ENCODE peak calls at places on chromosomes 3 and 15, in four cellular contexts. Z is PC-9, K is small intestine, T is aorta. H is an unnamed sample.

GRCh38 chr3:24155291-24155690 is 210.2 kb downstream of the NR1D2 start:
- DNase-seq in Z (no peak), K (no peak), T (no peak), H (no peak)

GRCh38 chr3:104245981-104246380 is 1120.7 kb upstream of the ALCAM start:
- DNase-seq in Z (no peak), K (no peak), T (no peak), H (no peak)

GRCh38 chr15:68379759-68380290 is 52.1 kb downstream of the ITGA11 start:
- DNase-seq in Z (no peak), K (no peak), T (no peak), H (no peak)

GRCh38 chr3:194840661-194841514 is 155.2 kb downstream of the FAM43A start:
- DNase-seq in Z (peak; percentile 81), K (peak; percentile 54), T (no peak), H (no peak)

GRCh38 chr3:140508545-140508944 is 169.3 kb upstream of the TRIM42 start:
- DNase-seq in Z (no peak), K (no peak), T (no peak), H (no peak)

GRCh38 chr15:74955796-74956647 is 550 bp downstream of the RPP25 start:
- DNase-seq in Z (peak; percentile 61), K (peak; percentile 81), T (peak; percentile 88), H (peak; percentile 65)

GRCh38 chr3:53689681-53690080 is 156.5 kb downstream of the CHDH start:
- DNase-seq in Z (no peak), K (no peak), T (no peak), H (no peak)

GRCh38 chr3:32996046-32996754 is 44.8 kb downstream of the CCR4 start:
- DNase-seq in Z (no peak), K (no peak), T (no peak), H (no peak)

GRCh38 chr3:47612178-47612577 is 33.5 kb upstream of the CSPG5 start:
- DNase-seq in Z (peak; percentile 54), K (no peak), T (no peak), H (no peak)

GRCh38 chr3:46109635-46110005 is 82.3 kb upstream of the XCR1 start:
- DNase-seq in Z (no peak), K (no peak), T (no peak), H (no peak)

GRCh38 chr3:22729212-22729611 is 473.9 kb upstream of the UBE2E2 start:
- DNase-seq in Z (no peak), K (no peak), T (no peak), H (no peak)

GRCh38 chr3:33131328-33132018 is 17.7 kb downstream of the CRTAP start:
- DNase-seq in Z (peak; percentile 48), K (peak; percentile 63), T (no peak), H (no peak)

GRCh38 chr3:148006508-148006907 is 597.3 kb downstream of the ZIC1 start:
- DNase-seq in Z (no peak), K (no peak), T (no peak), H (no peak)

DNA sequence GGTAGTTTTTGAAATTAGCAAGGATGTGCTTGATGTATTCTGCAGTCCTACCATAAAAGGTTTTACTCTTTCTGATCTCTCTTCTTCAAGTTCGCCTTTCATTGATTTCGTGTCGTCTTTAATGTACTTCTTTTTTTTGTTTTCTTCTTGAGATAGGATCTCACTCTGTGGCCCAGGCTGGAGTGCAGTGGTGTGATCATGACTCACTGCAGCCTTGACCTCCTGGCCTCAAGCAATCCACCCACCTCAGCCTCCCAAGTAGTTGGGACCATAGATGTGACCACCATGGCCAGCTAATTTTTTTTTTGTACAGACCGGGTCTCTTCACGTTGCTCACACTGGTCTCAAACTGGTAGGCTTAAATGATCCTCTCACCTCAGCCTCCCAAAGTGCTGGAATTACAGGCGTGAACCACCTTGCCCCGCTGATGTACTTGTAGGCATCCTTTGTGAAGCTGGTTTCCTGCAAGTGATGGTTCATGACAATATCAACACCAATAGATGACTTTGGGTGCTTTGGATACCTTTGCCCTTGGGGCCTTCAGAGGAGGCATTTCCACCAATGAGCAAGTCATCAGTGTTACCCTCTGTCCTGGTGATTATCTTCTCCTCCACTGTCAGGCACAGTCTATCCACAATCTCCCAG is 28.9 kb upstream of the RNF7 start:
- DNase-seq in Z (no peak), K (no peak), T (no peak), H (no peak)
- H3K27me3 ChIP-seq in Z (no peaks in the 10 kb centered on the region), K (no peaks in the 10 kb centered on the region), T (no peaks in the 10 kb centered on the region), H (no peaks in the 10 kb centered on the region)

DNA sequence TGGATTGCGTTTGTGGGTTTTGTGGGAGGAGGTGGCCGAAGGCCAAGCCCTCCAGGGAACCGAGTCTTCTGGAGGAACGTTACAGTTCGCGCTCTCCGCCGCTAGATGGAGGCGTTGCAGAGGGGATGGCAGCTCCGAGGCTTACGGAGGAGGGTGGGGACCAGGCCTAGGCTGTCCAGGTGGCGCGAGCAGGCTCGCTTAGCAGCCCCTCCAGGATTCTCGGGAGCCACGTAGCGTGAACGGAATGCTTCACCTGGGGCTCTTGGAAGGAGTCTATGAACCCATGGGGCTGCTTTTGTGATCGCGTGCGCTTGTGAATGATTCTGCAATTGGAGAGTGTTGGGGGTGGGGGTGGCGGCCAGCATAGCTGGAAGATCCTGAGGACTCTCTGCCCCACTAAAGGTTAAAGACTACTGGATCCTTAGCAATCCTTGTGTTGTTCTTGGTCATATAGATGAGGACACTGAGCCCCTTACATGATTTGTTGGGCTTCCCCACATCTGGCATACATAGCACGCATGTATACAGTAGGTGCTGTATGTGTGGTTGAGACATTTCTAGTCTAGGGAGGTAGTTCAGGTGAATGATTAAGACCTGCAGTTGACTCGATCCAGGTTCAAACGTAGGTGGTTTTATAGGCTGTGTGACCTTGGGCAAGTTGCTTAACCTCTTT is 25.7 kb downstream of the FAM3D start:
- DNase-seq in Z (peak; percentile 69), K (peak; percentile 71), T (peak; percentile 75), H (peak; percentile 64)
- H3K27me3 ChIP-seq in Z (no peaks in the 10 kb centered on the region), K (no peaks in the 10 kb centered on the region), T (no peaks in the 10 kb centered on the region), H (peaks cover 6% of the 10 kb centered on the region)

GRCh38 chr15:29681486-29681845 is 140.8 kb downstream of the TJP1 start:
- DNase-seq in Z (no peak), K (no peak), T (no peak), H (no peak)
- H3K27me3 ChIP-seq in Z (no peaks in the 10 kb centered on the region), K (no peaks in the 10 kb centered on the region), T (no peaks in the 10 kb centered on the region), H (no peaks in the 10 kb centered on the region)

DNA sequence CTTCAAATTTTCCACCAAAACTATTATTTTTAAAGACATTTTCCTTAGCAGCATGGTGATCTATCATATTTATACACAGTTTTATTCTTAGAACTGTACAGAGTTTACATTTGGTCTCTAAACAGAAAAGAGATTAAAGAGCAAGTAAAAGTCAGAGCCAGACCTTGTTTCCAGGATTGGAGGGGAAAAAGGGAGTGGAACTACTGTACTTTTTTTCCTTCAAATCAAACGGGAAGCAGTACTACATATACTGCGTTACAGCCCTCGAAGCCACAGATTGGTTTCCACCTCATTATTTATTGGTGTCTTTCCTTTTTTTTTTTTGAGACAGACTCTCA is 6.6 kb downstream of the TJP1 start:
- DNase-seq in Z (no peak), K (no peak), T (no peak), H (no peak)
- H3K27me3 ChIP-seq in Z (no peaks in the 10 kb centered on the region), K (no peaks in the 10 kb centered on the region), T (no peaks in the 10 kb centered on the region), H (peaks cover 43% of the 10 kb centered on the region)

DNA sequence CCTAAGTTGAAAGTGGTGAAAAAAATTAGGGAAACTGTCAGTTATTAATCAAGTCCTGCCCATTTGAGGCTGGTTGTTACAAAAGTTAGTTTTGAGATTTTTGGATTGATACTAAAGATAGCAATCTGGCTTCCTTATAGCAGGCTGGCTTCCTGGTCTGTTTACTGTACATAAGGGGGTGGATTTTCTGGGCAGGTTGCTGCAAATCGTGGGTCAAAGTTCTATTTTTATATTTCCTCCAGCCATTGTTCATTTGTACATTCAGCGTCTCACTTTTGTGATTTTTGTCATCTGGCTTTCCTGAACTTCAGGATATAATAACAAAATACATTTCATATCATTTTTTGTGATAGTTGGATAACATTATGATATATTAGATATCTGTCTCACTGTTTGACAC is 49.5 kb downstream of the CLDN1 start:
- DNase-seq in Z (no peak), K (no peak), T (no peak), H (no peak)
- H3K27me3 ChIP-seq in Z (no peaks in the 10 kb centered on the region), K (no peaks in the 10 kb centered on the region), T (no peaks in the 10 kb centered on the region), H (no peaks in the 10 kb centered on the region)

DNA sequence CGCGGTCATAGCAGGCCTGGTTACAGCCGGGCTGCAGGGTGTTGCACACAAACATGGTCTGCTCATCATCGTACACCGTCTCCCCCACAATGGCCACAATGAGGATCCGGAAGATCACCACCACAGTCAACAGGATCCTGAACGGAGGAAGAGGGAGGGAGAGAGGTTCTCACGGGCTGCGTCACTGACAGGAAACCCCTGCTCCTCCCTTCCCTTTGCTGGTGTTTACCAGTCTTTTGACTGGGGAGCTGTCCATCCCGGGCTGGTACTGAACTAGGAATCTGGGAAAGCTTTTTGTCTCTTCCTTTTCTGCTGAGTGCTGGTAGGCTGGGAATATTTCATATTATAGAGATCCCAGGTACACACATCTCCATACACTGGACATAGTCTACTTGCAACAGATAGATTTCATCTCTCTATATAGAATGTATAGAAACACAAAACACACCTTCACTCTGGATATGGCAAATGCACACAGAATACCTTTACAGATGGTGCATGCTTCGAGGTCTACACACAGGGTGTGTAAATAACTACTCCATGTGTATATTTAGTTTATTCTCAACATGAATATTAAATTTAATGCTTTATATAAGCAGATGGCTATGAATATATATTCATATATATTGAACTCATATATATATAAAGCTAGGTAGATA is 1.4 kb downstream of the GJD2 start:
- DNase-seq in Z (no peak), K (no peak), T (peak; percentile 52), H (no peak)
- H3K27me3 ChIP-seq in Z (peaks cover 40% of the 10 kb centered on the region), K (peaks cover 20% of the 10 kb centered on the region), T (no peaks in the 10 kb centered on the region), H (peaks cover 63% of the 10 kb centered on the region)

GRCh38 chr15:99485992-99486370 is 79.8 kb upstream of the MEF2A start:
- DNase-seq in Z (no peak), K (no peak), T (no peak), H (no peak)

GRCh38 chr15:99486371-99487336 is 79.1 kb upstream of the MEF2A start:
- DNase-seq in Z (peak; percentile 52), K (peak; percentile 43), T (peak; percentile 95), H (peak; percentile 86)

GRCh38 chr15:99485153-99485947 is 80.4 kb upstream of the MEF2A start:
- DNase-seq in Z (no peak), K (no peak), T (no peak), H (no peak)

GRCh38 chr15:99482993-99483392 is 82.8 kb upstream of the MEF2A start:
- DNase-seq in Z (no peak), K (no peak), T (no peak), H (no peak)

GRCh38 chr15:99487337-99487730 is 78.5 kb upstream of the MEF2A start:
- DNase-seq in Z (no peak), K (no peak), T (no peak), H (no peak)
- H3K27me3 ChIP-seq in Z (no peaks in the 10 kb centered on the region), K (no peaks in the 10 kb centered on the region), T (no peaks in the 10 kb centered on the region), H (no peaks in the 10 kb centered on the region)

GRCh38 chr15:92533298-92533697 is 122.3 kb downstream of the FAM174B start:
- DNase-seq in Z (no peak), K (no peak), T (no peak), H (no peak)
- H3K27me3 ChIP-seq in Z (peaks cover 12% of the 10 kb centered on the region), K (no peaks in the 10 kb centered on the region), T (no peaks in the 10 kb centered on the region), H (no peaks in the 10 kb centered on the region)

H was measured in heart right ventricle.